ENCODE peak calls at places on chromosomes 7 and 10, in eight cellular contexts. J, M, E, A, C, T, Q and O are unnamed samples. For H3K9me3 and H3K36me3, the result is how much of the 10 kb centered on the place peaks cover.

GRCh38 chr7:33722383-33723096 is 182.8 kb upstream of the BMPER start:
- DNase-seq in E (peak), J (no peak), Q (no peak), M (no peak), C (no peak), T (no peak), A (no peak), O (no peak)

GRCh38 chr10:84095821-84096497 is 43.4 kb upstream of the GHITM start:
- DNase-seq in C (no peak), Q (no peak), T (no peak), M (peak), A (peak), E (peak), J (no peak), O (no peak)

GRCh38 chr10:48740023-48740707 is 55.5 kb downstream of the WDFY4 start:
- DNase-seq in C (no peak), M (no peak), J (no peak), T (no peak), A (no peak), E (no peak), Q (no peak), O (no peak)

GRCh38 chr10:124416733-124417132 is 2.0 kb downstream of the OAT start:
- DNase-seq in T (no peak), C (no peak), M (no peak), J (no peak), Q (no peak), E (peak), A (no peak), O (no peak)

GRCh38 chr7:116617878-116618277 is 54.1 kb upstream of the MET start:
- DNase-seq in A (no peak), J (no peak), Q (no peak), T (no peak), C (no peak), M (no peak), E (no peak), O (no peak)

GRCh38 chr7:77348371-77348813 is 67.8 kb downstream of the GSAP start:
- DNase-seq in A (no peak), C (peak), Q (no peak), M (peak), J (peak), T (no peak), E (peak), O (no peak)

GRCh38 chr10:78319371-78319770 is 285.7 kb downstream of the RPS24 start:
- DNase-seq in E (no peak), A (no peak), J (no peak), C (no peak), Q (peak), T (no peak), M (no peak), O (no peak)

GRCh38 chr7:125033506-125033905 is 103.9 kb upstream of the POT1 start:
- DNase-seq in M (no peak), J (no peak), C (no peak), T (no peak), A (no peak), E (no peak), Q (no peak), O (no peak)

GRCh38 chr10:51667992-51668689 is 31.3 kb downstream of the CSTF2T start:
- DNase-seq in C (no peak), A (no peak), J (no peak), M (no peak), E (peak), Q (no peak), T (no peak), O (no peak)

GRCh38 chr10:17155821-17156220 is 26.2 kb upstream of the CUBN start:
- DNase-seq in T (no peak), Q (no peak), E (no peak), C (no peak), J (no peak), M (no peak), A (no peak), O (no peak)

GRCh38 chr10:43170491-43170890 is 32.2 kb downstream of the CSGALNACT2 start:
- DNase-seq in A (no peak), J (no peak), C (no peak), T (no peak), Q (no peak), M (no peak), E (no peak), O (no peak)

GRCh38 chr10:52746169-52746568 is 26.4 kb downstream of the MBL2 start:
- DNase-seq in M (no peak), Q (no peak), E (no peak), J (no peak), A (no peak), T (no peak), C (no peak), O (no peak)

GRCh38 chr7:2786607-2787116 is 57.4 kb downstream of the GNA12 start:
- DNase-seq in A (no peak), M (no peak), J (no peak), T (no peak), E (no peak), C (no peak), Q (no peak), O (no peak)
- H3K9me3 ChIP-seq in A (under half), M (under half), J (under half), T (under half), E (under half), C (under half), Q (under half), O (under half)

DNA sequence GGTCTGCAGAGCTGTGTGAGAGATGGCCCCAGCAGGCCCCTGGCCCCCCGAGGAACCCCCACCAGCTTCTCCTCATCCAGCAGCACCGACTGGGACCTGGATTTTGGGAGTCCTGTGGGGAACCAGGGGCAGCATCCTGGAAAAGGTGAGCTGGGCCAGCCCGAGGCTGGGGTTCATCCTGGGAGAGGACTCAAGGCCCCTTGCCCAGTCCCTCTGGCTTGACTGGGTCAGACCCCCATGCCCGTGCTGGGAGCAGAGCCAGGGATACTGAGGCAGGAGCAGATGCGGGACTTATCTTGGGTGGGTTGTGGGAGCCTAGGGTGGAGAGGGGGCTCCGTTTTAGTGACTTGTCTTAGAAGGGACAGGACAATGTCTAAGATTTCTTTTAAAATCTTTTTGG is 47.5 kb downstream of the ZNF467 start:
- DNase-seq in C (no peak), E (no peak), A (no peak), Q (no peak), M (no peak), J (peak), T (no peak), O (no peak)
- H3K36me3 ChIP-seq in C (under half), E (under half), A (half or more), Q (under half), M (half or more), J (half or more), T (under half), O (under half)

GRCh38 chr7:5065107-5065407 is 19.4 kb downstream of the RBAK start:
- DNase-seq in Q (no peak), T (no peak), J (no peak), A (no peak), E (no peak), M (no peak), C (no peak), O (no peak)
- H3K9me3 ChIP-seq in Q (half or more), T (under half), J (under half), A (half or more), E (under half), M (half or more), C (half or more), O (under half)

DNA sequence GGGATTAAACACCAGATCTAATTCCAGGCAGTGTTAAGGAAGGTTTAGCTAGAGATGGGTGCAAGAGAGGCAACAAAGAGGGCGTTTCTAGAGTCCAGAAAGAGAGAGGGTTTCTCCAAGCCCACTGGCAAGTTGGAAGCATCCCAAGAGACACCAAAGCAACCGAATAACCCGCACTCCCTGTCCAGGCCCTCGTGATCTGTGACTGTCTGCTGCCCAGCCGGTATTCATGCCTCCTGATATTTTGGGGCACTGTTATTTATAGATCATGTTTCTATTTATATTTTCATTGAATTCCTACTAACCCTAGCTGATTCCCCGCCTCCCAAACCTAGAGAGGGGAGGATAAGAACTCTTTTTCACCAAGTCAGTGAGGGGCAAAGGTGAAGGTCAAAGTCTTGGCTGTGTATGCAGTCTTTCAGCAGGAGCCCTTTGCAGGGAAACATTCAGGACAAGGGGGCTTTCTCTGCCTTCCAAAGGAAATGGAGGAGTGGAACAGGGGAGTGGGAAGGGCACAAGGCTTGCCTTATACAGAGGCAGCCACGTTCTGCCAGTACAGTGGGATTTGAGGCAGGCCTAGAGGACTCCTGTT is 103.6 kb downstream of the SH3PXD2A start:
- DNase-seq in T (no peak), A (no peak), C (no peak), Q (no peak), E (no peak), J (no peak), M (no peak), O (no peak)
- H3K36me3 ChIP-seq in T (under half), A (under half), C (under half), Q (under half), E (under half), J (under half), M (under half), O (under half)

GRCh38 chr7:157952841-157953645 is 616.2 kb downstream of the DNAJB6 start:
- DNase-seq in Q (no peak), T (no peak), M (no peak), E (no peak), C (no peak), A (no peak), J (no peak), O (no peak)
- H3K9me3 ChIP-seq in Q (under half), T (under half), M (under half), E (under half), C (under half), A (under half), J (under half), O (under half)